ENCODE peak calls at places on chromosomes 11 and 22, in five cellular contexts. One of them, this sample, is unnamed. For H3K4me1, the result is how much of the 10 kb centered on the place peaks cover.

GRCh38 chr11:67372232-67372992 is 986 bp downstream of the CLCF1 start:
- DNase-seq in hepatocyte: peak
- DNase-seq in lower lobe of right lung: peak
- DNase-seq in cardiac muscle cell: peak
- DNase-seq in H9: no peak
- DNase-seq in this sample: no peak

GRCh38 chr11:71331631-71332030 is 79.3 kb upstream of the SHANK2 start:
- DNase-seq in hepatocyte: no peak
- DNase-seq in lower lobe of right lung: no peak
- DNase-seq in cardiac muscle cell: no peak
- DNase-seq in H9: no peak
- DNase-seq in this sample: no peak

GRCh38 chr11:71474141-71474770 is 21.3 kb downstream of the NADSYN1 start:
- DNase-seq in hepatocyte: no peak
- DNase-seq in lower lobe of right lung: no peak
- DNase-seq in cardiac muscle cell: no peak
- DNase-seq in H9: no peak
- DNase-seq in this sample: no peak

GRCh38 chr22:30872282-30873041 is 96.1 kb downstream of the MORC2 start:
- DNase-seq in hepatocyte: no peak
- DNase-seq in lower lobe of right lung: peak
- DNase-seq in cardiac muscle cell: no peak
- DNase-seq in H9: no peak
- DNase-seq in this sample: peak

GRCh38 chr11:92136792-92137191 is 87.8 kb upstream of the FAT3 start:
- DNase-seq in hepatocyte: peak
- DNase-seq in lower lobe of right lung: no peak
- DNase-seq in cardiac muscle cell: no peak
- DNase-seq in H9: peak
- DNase-seq in this sample: no peak

GRCh38 chr11:69438286-69438920 is 43.1 kb upstream of the LINC01488 start:
- DNase-seq in hepatocyte: no peak
- DNase-seq in lower lobe of right lung: no peak
- DNase-seq in cardiac muscle cell: no peak
- DNase-seq in H9: no peak
- DNase-seq in this sample: no peak

GRCh38 chr11:11502303-11502828 is 119.4 kb downstream of the GALNT18 start:
- DNase-seq in hepatocyte: peak
- DNase-seq in lower lobe of right lung: no peak
- DNase-seq in cardiac muscle cell: peak
- DNase-seq in H9: no peak
- DNase-seq in this sample: no peak

GRCh38 chr22:20953668-20954500 is 13.2 kb upstream of the AIFM3 start:
- DNase-seq in hepatocyte: peak
- DNase-seq in lower lobe of right lung: no peak
- DNase-seq in cardiac muscle cell: no peak
- DNase-seq in H9: no peak
- DNase-seq in this sample: no peak

GRCh38 chr11:12862761-12863469 is 146.2 kb upstream of the RASSF10 start:
- DNase-seq in hepatocyte: peak
- DNase-seq in lower lobe of right lung: no peak
- DNase-seq in cardiac muscle cell: peak
- DNase-seq in H9: peak
- DNase-seq in this sample: peak

GRCh38 chr11:113732092-113732491 is 26.0 kb upstream of the TMPRSS5 start:
- DNase-seq in hepatocyte: no peak
- DNase-seq in lower lobe of right lung: no peak
- DNase-seq in cardiac muscle cell: no peak
- DNase-seq in H9: no peak
- DNase-seq in this sample: no peak

GRCh38 chr11:77200351-77200750 is 72.3 kb downstream of the MYO7A start:
- DNase-seq in hepatocyte: no peak
- DNase-seq in lower lobe of right lung: no peak
- DNase-seq in cardiac muscle cell: no peak
- DNase-seq in H9: no peak
- DNase-seq in this sample: no peak

DNA sequence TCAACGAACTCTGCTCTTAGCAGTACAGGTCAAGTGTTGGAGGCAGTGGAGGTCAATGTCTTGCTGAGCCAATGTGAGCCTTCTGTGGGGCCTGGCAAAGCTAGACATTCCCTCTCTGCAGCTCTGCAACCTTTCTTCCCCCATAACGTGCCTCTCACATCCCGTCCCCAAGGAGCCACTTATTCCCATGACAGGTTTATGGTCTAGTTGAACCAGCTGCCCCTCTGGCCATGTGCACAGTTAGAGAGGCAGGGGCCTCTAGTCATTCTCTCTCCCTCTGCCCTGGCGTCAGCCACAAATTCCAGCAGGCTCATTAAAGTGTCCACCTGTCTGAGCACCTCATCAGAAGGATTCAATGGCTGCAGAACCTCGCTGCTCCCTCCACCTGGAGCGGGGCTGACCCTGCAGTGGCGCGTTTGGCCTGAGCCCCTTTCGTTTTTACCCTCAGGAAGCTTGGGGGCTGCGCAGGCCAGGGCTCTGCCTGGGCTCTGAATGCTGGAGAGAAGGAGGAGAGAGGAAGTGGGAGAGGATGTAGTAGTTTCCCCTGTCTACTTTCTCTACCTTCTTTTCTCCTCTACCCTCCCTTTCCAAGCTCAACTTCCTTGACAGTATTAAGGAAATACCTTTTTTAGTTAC is 302.1 kb upstream of the B3GAT1 start:
- DNase-seq in hepatocyte: peak
- DNase-seq in lower lobe of right lung: no peak
- DNase-seq in cardiac muscle cell: peak
- DNase-seq in H9: no peak
- DNase-seq in this sample: no peak
- H3K4me1 ChIP-seq in hepatocyte: under half
- H3K4me1 ChIP-seq in lower lobe of right lung: under half
- H3K4me1 ChIP-seq in cardiac muscle cell: under half
- H3K4me1 ChIP-seq in H9: under half
- H3K4me1 ChIP-seq in this sample: under half

DNA sequence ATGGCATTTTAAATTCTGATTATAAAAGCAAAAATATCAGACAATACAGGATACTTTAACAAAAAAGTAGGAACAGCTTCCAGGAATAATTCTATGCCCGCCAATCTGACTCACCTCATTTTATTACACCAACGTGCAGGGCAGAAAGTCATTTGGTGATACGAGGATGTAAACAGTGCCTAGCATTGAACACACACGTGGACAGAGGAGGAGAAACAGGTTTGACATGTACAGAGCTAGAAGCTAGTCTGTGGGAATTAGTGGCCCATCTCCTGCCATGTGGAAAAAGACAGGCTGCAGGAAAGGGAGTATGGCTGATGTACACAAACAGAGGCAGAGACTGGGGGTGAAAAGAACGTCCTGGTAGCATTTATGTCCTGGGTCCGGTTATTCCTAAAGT is 9.0 kb upstream of the SPINDOC start:
- DNase-seq in hepatocyte: peak
- DNase-seq in lower lobe of right lung: no peak
- DNase-seq in cardiac muscle cell: no peak
- DNase-seq in H9: no peak
- DNase-seq in this sample: no peak
- H3K4me1 ChIP-seq in hepatocyte: under half
- H3K4me1 ChIP-seq in lower lobe of right lung: under half
- H3K4me1 ChIP-seq in cardiac muscle cell: under half
- H3K4me1 ChIP-seq in H9: under half
- H3K4me1 ChIP-seq in this sample: under half

GRCh38 chr11:27211370-27212127 is 151.5 kb downstream of the CCDC34 start:
- DNase-seq in hepatocyte: no peak
- DNase-seq in lower lobe of right lung: no peak
- DNase-seq in cardiac muscle cell: no peak
- DNase-seq in H9: no peak
- DNase-seq in this sample: no peak

GRCh38 chr11:27209562-27210005 is 153.4 kb downstream of the CCDC34 start:
- DNase-seq in hepatocyte: peak
- DNase-seq in lower lobe of right lung: no peak
- DNase-seq in cardiac muscle cell: peak
- DNase-seq in H9: no peak
- DNase-seq in this sample: peak

GRCh38 chr11:27208846-27209245 is 154.2 kb downstream of the CCDC34 start:
- DNase-seq in hepatocyte: no peak
- DNase-seq in lower lobe of right lung: no peak
- DNase-seq in cardiac muscle cell: no peak
- DNase-seq in H9: no peak
- DNase-seq in this sample: no peak

GRCh38 chr11:27212248-27212780 is 150.7 kb downstream of the CCDC34 start:
- DNase-seq in hepatocyte: no peak
- DNase-seq in lower lobe of right lung: no peak
- DNase-seq in cardiac muscle cell: no peak
- DNase-seq in H9: no peak
- DNase-seq in this sample: no peak

DNA sequence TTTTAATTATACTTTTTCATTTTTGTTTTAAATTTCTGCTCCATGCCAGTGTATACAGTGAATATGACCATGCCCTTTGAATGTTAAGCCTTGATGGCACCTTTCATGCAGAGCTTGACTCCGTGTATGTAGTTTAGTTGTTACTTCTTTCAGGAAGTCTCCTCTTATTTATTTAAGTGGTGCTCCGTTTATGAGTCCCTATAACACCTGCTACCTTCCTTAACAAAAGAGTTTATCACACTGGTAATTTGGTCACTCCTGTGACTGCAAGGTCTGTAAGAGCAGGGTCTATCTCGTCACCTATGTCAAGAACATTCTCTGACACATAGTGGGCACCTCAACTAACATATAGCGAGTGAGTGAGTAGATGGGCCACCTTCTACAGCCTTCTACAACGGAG is 152.5 kb downstream of the CCDC34 start:
- DNase-seq in hepatocyte: no peak
- DNase-seq in lower lobe of right lung: no peak
- DNase-seq in cardiac muscle cell: no peak
- DNase-seq in H9: no peak
- DNase-seq in this sample: no peak
- H3K4me1 ChIP-seq in hepatocyte: under half
- H3K4me1 ChIP-seq in lower lobe of right lung: under half
- H3K4me1 ChIP-seq in cardiac muscle cell: under half
- H3K4me1 ChIP-seq in H9: under half
- H3K4me1 ChIP-seq in this sample: half or more

GRCh38 chr11:128718064-128718463 is 24.2 kb downstream of the FLI1 start:
- DNase-seq in hepatocyte: no peak
- DNase-seq in lower lobe of right lung: no peak
- DNase-seq in cardiac muscle cell: no peak
- DNase-seq in H9: no peak
- DNase-seq in this sample: no peak
- H3K4me1 ChIP-seq in hepatocyte: under half
- H3K4me1 ChIP-seq in lower lobe of right lung: half or more
- H3K4me1 ChIP-seq in cardiac muscle cell: under half
- H3K4me1 ChIP-seq in H9: under half
- H3K4me1 ChIP-seq in this sample: under half

DNA sequence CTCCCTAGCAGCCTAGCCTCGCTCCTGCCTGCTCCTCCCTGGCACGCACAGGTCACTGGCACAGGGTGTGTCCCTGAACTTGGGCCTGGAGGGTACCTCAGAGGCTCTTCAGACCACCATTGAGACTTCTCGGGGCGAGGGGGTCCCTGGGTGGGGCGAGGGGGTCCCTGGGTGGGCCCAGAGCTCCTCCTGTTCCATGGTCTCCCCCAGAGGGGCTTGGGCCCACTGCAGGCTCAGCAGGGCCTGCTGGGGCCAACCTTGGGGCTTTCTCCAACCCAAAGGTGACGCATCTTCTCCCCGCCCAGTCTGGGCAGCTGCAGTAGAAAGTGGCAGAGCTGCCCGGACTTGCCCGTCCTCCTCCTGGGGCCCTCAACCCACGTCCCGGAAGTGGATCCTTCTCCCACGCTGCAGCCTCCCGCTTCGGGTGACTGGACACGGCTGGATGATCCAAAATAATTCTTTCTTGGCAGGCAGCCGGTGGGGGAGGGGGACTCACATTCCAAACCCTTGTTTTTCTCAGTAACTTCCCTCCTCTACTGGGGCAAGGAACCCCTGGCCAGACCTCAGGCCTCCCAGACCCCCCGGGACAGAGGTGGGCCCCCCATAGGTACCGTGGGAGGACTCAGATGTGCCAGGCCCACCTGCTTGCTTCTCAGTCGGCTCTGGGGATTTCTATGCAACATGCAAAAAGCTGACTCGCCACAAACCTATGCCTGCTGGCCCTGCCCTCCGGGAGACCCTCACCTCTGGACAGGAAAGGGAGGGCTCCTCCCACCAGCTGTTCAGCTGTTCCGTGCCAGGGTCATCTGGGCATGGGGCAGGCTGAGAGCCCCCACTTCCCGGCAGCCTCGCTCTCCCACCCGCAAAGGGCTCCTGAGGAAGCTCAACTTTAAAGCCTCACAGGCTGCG is 1.5 kb downstream of the PLXNB2 start:
- DNase-seq in hepatocyte: peak
- DNase-seq in lower lobe of right lung: peak
- DNase-seq in cardiac muscle cell: peak
- DNase-seq in H9: no peak
- DNase-seq in this sample: peak
- H3K4me1 ChIP-seq in hepatocyte: half or more
- H3K4me1 ChIP-seq in lower lobe of right lung: half or more
- H3K4me1 ChIP-seq in cardiac muscle cell: half or more
- H3K4me1 ChIP-seq in H9: under half
- H3K4me1 ChIP-seq in this sample: half or more

GRCh38 chr11:122802876-122803275 is 35.4 kb upstream of the CRTAM start:
- DNase-seq in hepatocyte: no peak
- DNase-seq in lower lobe of right lung: no peak
- DNase-seq in cardiac muscle cell: no peak
- DNase-seq in H9: no peak
- DNase-seq in this sample: no peak

GRCh38 chr11:122804161-122804560 is 34.1 kb upstream of the CRTAM start:
- DNase-seq in hepatocyte: no peak
- DNase-seq in lower lobe of right lung: no peak
- DNase-seq in cardiac muscle cell: no peak
- DNase-seq in H9: no peak
- DNase-seq in this sample: no peak

GRCh38 chr11:122804796-122805195 is 33.5 kb upstream of the CRTAM start:
- DNase-seq in hepatocyte: no peak
- DNase-seq in lower lobe of right lung: no peak
- DNase-seq in cardiac muscle cell: no peak
- DNase-seq in H9: no peak
- DNase-seq in this sample: peak

GRCh38 chr11:122803306-122803705 is 35.0 kb upstream of the CRTAM start:
- DNase-seq in hepatocyte: no peak
- DNase-seq in lower lobe of right lung: no peak
- DNase-seq in cardiac muscle cell: no peak
- DNase-seq in H9: no peak
- DNase-seq in this sample: no peak

DNA sequence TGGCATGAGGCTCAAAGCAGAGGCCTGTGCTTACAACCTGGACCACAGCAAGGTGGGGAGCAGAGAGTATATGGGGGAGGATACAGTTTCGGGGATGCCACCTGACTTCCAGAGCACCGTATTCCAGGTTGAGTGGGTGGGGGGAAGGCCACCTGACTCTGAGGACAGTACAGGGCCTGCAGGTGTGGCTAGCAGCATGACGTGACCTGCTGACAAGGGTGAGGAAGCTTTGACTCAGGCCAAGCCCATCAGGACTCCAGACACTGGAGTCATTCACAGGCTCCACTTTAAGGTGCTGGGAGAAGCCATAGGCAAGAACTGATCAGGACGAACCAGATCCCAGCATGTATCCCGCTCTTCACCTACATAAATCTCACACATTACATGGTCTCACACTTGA is 34.6 kb upstream of the CRTAM start:
- DNase-seq in hepatocyte: no peak
- DNase-seq in lower lobe of right lung: no peak
- DNase-seq in cardiac muscle cell: no peak
- DNase-seq in H9: no peak
- DNase-seq in this sample: no peak
- H3K4me1 ChIP-seq in hepatocyte: under half
- H3K4me1 ChIP-seq in lower lobe of right lung: under half
- H3K4me1 ChIP-seq in cardiac muscle cell: under half
- H3K4me1 ChIP-seq in H9: under half
- H3K4me1 ChIP-seq in this sample: under half